ENCODE peak calls at places on chromosomes 4 and X, in nine cellular contexts. W, Q, J, I, F, U, V, P and C are unnamed samples.

GRCh38 chr4:137226900-137227299 is 305.4 kb downstream of the PCDH18 start:
- DNase-seq in W (peak), Q (no peak), J (no peak), I (no peak), F (no peak), U (no peak), V (no peak), P (no peak), C (no peak)

GRCh38 chrX:19673334-19674040 is 158.2 kb upstream of the MAP3K15 start:
- DNase-seq in W (peak), Q (no peak), J (peak), I (no peak), F (peak), U (no peak), V (peak), P (no peak), C (peak)

GRCh38 chr4:80215449-80216052 is 18.2 kb downstream of the PRDM8 start:
- DNase-seq in W (peak), Q (no peak), J (no peak), I (peak), F (no peak), U (no peak), V (no peak), P (peak), C (peak)

GRCh38 chrX:18833071-18833731 is 125.8 kb downstream of the PPEF1 start:
- DNase-seq in W (peak), Q (no peak), J (peak), I (no peak), F (peak), U (no peak), V (peak), P (no peak), C (peak)

GRCh38 chrX:53704294-53704693 is 17.8 kb upstream of the HUWE1 start:
- DNase-seq in W (no peak), Q (no peak), J (no peak), I (no peak), F (no peak), U (no peak), V (no peak), P (peak), C (no peak)

GRCh38 chr4:184838249-184839074 is 12.7 kb upstream of the ACSL1 start:
- DNase-seq in W (no peak), Q (no peak), J (no peak), I (peak), F (no peak), U (no peak), V (no peak), P (no peak), C (peak)

GRCh38 chr4:108574402-108574801 is 46.0 kb upstream of the RPL34 start:
- DNase-seq in W (no peak), Q (no peak), J (no peak), I (no peak), F (no peak), U (no peak), V (no peak), P (no peak), C (no peak)

GRCh38 chr4:74716436-74716765 is 77.9 kb downstream of the BTC start:
- DNase-seq in W (no peak), Q (no peak), J (no peak), I (no peak), F (no peak), U (no peak), V (no peak), P (no peak), C (no peak)

GRCh38 chr4:54169176-54169575 is 59.9 kb upstream of the PDGFRA start:
- DNase-seq in W (peak), Q (no peak), J (no peak), I (no peak), F (peak), U (no peak), V (peak), P (no peak), C (peak)

GRCh38 chr4:79341893-79342653 is 16.2 kb upstream of the NAA11 start:
- DNase-seq in W (no peak), Q (no peak), J (no peak), I (no peak), F (no peak), U (no peak), V (no peak), P (no peak), C (no peak)

GRCh38 chrX:78652971-78653822 is 5.9 kb downstream of the RTL3 start:
- DNase-seq in W (peak), Q (no peak), J (no peak), I (no peak), F (peak), U (no peak), V (peak), P (no peak), C (peak)

GRCh38 chr4:78749258-78749971 is 26.7 kb upstream of the BMP2K start:
- DNase-seq in W (no peak), Q (no peak), J (no peak), I (no peak), F (no peak), U (no peak), V (no peak), P (no peak), C (no peak)

GRCh38 chrX:138791551-138791950 is 80.0 kb upstream of the FGF13 start:
- DNase-seq in W (no peak), Q (no peak), J (no peak), I (no peak), F (no peak), U (no peak), V (no peak), P (no peak), C (no peak)

GRCh38 chr4:30103455-30103854 is 616.7 kb upstream of the PCDH7 start:
- DNase-seq in W (peak), Q (no peak), J (no peak), I (no peak), F (no peak), U (no peak), V (no peak), P (no peak), C (peak)

GRCh38 chr4:139368990-139369389 is 66.7 kb upstream of the NDUFC1 start:
- DNase-seq in W (peak), Q (no peak), J (no peak), I (no peak), F (no peak), U (no peak), V (peak), P (no peak), C (no peak)

GRCh38 chrX:274904-275475 is 6.2 kb upstream of the PLCXD1 start:
- DNase-seq in W (no peak), Q (no peak), J (no peak), I (no peak), F (no peak), U (peak), V (no peak), P (no peak), C (peak)

GRCh38 chr4:11650801-11651596 is 222.3 kb upstream of the HS3ST1 start:
- DNase-seq in W (peak), Q (no peak), J (no peak), I (no peak), F (no peak), U (no peak), V (no peak), P (no peak), C (peak)

DNA sequence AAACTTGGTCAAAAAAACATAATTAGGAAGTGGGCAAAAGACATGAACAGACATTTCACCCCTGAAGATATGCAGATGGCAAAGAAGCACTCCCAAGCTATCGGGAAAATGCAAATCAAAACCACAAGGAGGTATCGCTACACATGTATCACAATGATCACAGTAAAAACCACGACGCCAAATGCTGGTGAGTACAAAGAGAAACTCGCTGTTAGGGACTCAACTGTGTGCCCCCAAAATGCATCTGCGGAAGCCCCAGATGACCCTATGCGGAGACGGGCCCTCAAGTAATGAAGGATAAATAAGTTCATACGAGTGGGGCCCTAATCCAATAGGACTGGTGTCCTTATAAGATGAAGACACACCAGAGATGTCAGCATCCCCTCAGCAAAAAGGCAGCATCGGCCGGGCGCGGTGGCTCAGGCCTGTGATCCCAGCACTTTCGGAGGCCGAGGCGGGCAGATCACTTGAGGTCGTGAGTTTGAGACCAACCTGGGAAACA is 10.2 kb downstream of the GAK start:
- DNase-seq in W (no peak), Q (no peak), J (peak), I (no peak), F (no peak), U (peak), V (no peak), P (peak), C (no peak)
- H3K4me3 ChIP-seq in W (no peak), Q (no peak), J (no peak), I (no peak), F (no peak), U (no peak), V (no peak), P (peak), C (no peak)

GRCh38 chr4:112910109-112910736 is 139.2 kb upstream of the ANK2 start:
- DNase-seq in W (peak), Q (no peak), J (no peak), I (no peak), F (peak), U (no peak), V (peak), P (no peak), C (peak)
- TF ChIP-seq CTCF in W (peak), Q (peak), J (no peak), I (no peak), F (no peak), U (no peak), V (peak), P (no peak), C (peak)

DNA sequence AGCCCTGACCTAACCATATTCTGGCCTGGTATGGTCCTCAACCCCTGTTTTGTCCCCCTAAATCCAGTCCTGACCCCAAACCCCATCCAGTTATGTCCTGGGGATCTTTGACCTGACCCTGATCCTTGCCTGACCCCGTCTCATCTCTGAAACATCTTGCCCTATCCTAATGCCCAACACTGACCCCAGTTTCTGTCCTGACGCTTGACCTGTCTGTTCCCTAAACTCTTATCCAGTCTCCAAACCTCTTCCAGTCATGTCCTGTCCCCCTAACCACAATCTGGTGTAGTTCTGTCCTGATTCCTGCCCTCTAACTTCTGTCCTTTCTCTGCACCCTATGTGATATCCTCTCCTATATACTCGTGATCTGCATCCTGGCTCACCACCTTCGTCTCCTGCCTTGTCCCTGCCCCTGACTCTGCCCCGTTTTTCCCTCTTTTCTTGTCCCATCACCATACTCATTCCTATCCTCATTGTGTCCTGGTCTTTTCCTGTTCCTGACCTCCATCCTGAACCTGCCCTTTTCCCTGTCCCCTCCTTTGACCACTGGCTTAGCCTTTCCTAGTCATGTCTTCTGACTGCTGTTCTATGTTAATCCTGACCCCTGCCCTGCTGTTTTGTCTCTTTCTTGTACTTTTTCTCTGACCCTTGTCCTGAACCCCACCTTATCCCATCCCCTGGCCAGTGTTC is 4.6 kb upstream of the CCDC120 start:
- DNase-seq in W (no peak), Q (no peak), J (no peak), I (no peak), F (no peak), U (no peak), V (no peak), P (no peak), C (no peak)
- H3K4me3 ChIP-seq in W (peak), Q (peak), J (peak), I (peak), F (peak), U (peak), V (peak), P (peak), C (peak)

GRCh38 chr4:186168750-186169149 is 22.6 kb upstream of the CYP4V2 start:
- DNase-seq in W (no peak), Q (no peak), J (no peak), I (peak), F (no peak), U (no peak), V (no peak), P (no peak), C (no peak)
- TF ChIP-seq CTCF in W (no peak), Q (no peak), J (no peak), I (no peak), F (no peak), U (no peak), V (no peak), P (no peak), C (no peak)

GRCh38 chrX:106742831-106743230 is 16.3 kb downstream of the RNF128 start:
- DNase-seq in W (no peak), Q (no peak), J (no peak), I (no peak), F (no peak), U (no peak), V (no peak), P (no peak), C (no peak)

GRCh38 chrX:106740193-106740780 is 13.8 kb downstream of the RNF128 start:
- DNase-seq in W (no peak), Q (no peak), J (no peak), I (no peak), F (no peak), U (no peak), V (no peak), P (no peak), C (no peak)

GRCh38 chrX:106742193-106742592 is 15.7 kb downstream of the RNF128 start:
- DNase-seq in W (no peak), Q (no peak), J (no peak), I (no peak), F (no peak), U (no peak), V (no peak), P (no peak), C (no peak)
- H3K4me3 ChIP-seq in W (no peak), Q (no peak), J (no peak), I (no peak), F (no peak), U (no peak), V (no peak), P (no peak), C (no peak)

GRCh38 chr4:105495667-105496066 is 21.8 kb upstream of the PPA2 start:
- DNase-seq in W (peak), Q (no peak), J (no peak), I (no peak), F (no peak), U (no peak), V (no peak), P (no peak), C (no peak)

GRCh38 chr4:105496899-105497298 is 23.0 kb upstream of the PPA2 start:
- DNase-seq in W (no peak), Q (no peak), J (no peak), I (no peak), F (no peak), U (no peak), V (no peak), P (no peak), C (no peak)
- TF ChIP-seq CTCF in W (peak), Q (no peak), J (no peak), I (no peak), F (no peak), U (peak), V (peak), P (peak), C (no peak)

GRCh38 chr4:10180927-10181744 is 64.5 kb upstream of the WDR1 start:
- DNase-seq in W (peak), Q (no peak), J (no peak), I (peak), F (no peak), U (no peak), V (peak), P (peak), C (peak)

GRCh38 chr4:10181745-10182445 is 65.3 kb upstream of the WDR1 start:
- DNase-seq in W (no peak), Q (no peak), J (no peak), I (peak), F (no peak), U (no peak), V (no peak), P (no peak), C (no peak)

GRCh38 chr4:10184051-10184450 is 67.5 kb upstream of the WDR1 start:
- DNase-seq in W (peak), Q (no peak), J (no peak), I (no peak), F (no peak), U (no peak), V (no peak), P (no peak), C (no peak)

GRCh38 chr4:10183462-10183861 is 66.9 kb upstream of the WDR1 start:
- DNase-seq in W (no peak), Q (no peak), J (no peak), I (no peak), F (no peak), U (no peak), V (no peak), P (no peak), C (no peak)

DNA sequence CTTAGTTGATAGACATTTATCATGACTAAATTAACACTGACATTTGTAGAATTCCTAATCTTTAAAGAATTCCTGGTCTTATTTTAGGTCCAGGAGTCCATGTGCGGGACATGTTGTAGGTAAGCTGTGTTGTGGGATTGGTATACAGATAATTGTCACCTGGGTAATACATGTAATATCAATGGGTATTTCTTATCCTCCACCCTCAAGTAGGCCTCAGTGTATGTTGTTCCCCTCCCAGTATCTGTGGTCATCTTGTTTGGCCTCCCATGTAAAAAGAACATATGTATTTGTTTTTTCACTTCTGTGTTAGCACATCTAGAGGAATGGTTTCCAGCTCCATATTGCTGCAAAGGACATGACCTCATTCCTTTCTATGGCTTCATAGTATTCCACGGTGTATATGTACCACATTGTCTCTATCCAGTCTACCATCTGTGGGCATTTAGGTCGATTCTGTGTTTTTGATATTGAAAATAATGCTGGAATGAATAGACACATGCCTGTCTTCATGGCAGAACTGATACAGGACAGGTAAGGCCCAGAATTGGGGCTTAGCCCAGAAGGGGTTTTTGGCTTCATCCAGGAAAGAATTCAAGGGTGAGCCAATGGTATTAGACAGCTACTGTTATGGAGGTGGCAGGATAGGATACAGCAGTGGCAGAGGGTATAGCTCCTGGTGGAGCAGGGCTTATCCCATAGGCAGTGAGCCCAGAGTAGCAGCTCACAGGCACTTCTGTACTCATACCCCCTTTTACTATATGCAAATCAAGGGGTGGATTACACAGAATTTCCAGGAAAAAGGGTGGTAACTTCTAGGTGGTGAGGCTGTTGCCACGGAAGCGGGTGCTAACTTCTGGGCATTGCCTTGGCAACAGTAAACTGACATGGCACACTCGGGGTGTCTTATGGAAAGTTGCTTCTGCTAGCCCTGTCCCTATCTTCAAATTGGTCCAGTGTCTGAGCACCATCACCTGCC is 66.1 kb upstream of the WDR1 start:
- DNase-seq in W (no peak), Q (no peak), J (no peak), I (no peak), F (no peak), U (no peak), V (no peak), P (no peak), C (no peak)
- H3K4me3 ChIP-seq in W (no peak), Q (no peak), J (no peak), I (peak), F (no peak), U (no peak), V (no peak), P (no peak), C (no peak)